ENCODE peak calls at places on chromosomes 7 and 10, in ten cellular contexts. T, S, F, A, W, X, I, G, R and O are unnamed samples.

GRCh38 chr10:3658766-3659165 is 126.2 kb downstream of the KLF6 start:
- DNase-seq in S (no peak), F (no peak), R (no peak), A (no peak), X (no peak), G (no peak), T (no peak), I (no peak), W (no peak), O (no peak)

GRCh38 chr10:10131984-10132383 is 885.7 kb upstream of the CELF2 start:
- DNase-seq in I (no peak), R (no peak), T (no peak), A (no peak), G (no peak), X (no peak), F (no peak), S (no peak), W (no peak), O (no peak)

GRCh38 chr10:44369296-44369695 is 15.6 kb downstream of the CXCL12 start:
- DNase-seq in R (no peak), X (no peak), S (no peak), W (no peak), T (no peak), A (peak; percentile 71), I (no peak), G (no peak), F (peak; percentile 42), O (no peak)

GRCh38 chr10:44932338-44933116 is 21.4 kb downstream of the TMEM72 start:
- DNase-seq in X (peak; percentile 73), G (peak; percentile 96), T (peak; percentile 90), W (peak; percentile 90), S (peak; percentile 94), A (peak; percentile 85), F (peak; percentile 81), I (peak; percentile 93), R (peak; percentile 69), O (peak; percentile 99)

GRCh38 chr10:128174581-128175559 is 48.6 kb upstream of the MKI67 start:
- DNase-seq in X (no peak), S (no peak), F (no peak), G (no peak), T (no peak), I (no peak), W (no peak), A (no peak), R (no peak), O (no peak)

GRCh38 chr7:74092964-74093339 is 9.3 kb downstream of the LIMK1 start:
- DNase-seq in F (peak; percentile 19), W (peak; percentile 60), A (peak; percentile 42), S (peak; percentile 71), I (peak; percentile 69), R (no peak), X (peak; percentile 67), T (peak; percentile 85), G (peak; percentile 88), O (peak; percentile 88)

GRCh38 chr10:29535012-29535777 is 99.6 kb downstream of the SVIL start:
- DNase-seq in T (no peak), X (peak; percentile 78), S (no peak), R (no peak), W (no peak), A (peak; percentile 90), F (peak; percentile 88), G (peak; percentile 69), I (peak; percentile 51), O (peak; percentile 80)

GRCh38 chr10:104642311-104643022 is 1.4 kb downstream of the SORCS3 start:
- DNase-seq in I (no peak), W (no peak), X (no peak), A (peak; percentile 67), F (no peak), R (no peak), G (no peak), T (no peak), S (no peak), O (peak; percentile 53)

GRCh38 chr10:88831709-88832108 is 19.9 kb downstream of the ANKRD22 start:
- DNase-seq in G (no peak), S (no peak), X (no peak), F (no peak), W (no peak), T (no peak), R (peak; percentile 73), A (no peak), I (no peak), O (no peak)

GRCh38 chr10:88830643-88831277 is 20.9 kb downstream of the ANKRD22 start:
- DNase-seq in W (no peak), R (no peak), I (no peak), S (no peak), X (no peak), G (no peak), F (no peak), T (no peak), A (no peak), O (no peak)

GRCh38 chr10:88833722-88834121 is 17.9 kb downstream of the ANKRD22 start:
- DNase-seq in X (no peak), T (peak; percentile 42), W (no peak), I (no peak), S (no peak), F (no peak), G (no peak), R (no peak), A (no peak), O (no peak)

GRCh38 chr10:88833156-88833555 is 18.5 kb downstream of the ANKRD22 start:
- DNase-seq in F (no peak), A (no peak), S (no peak), T (no peak), G (no peak), R (no peak), W (no peak), I (no peak), X (no peak), O (no peak)

GRCh38 chr10:88832376-88832775 is 19.3 kb downstream of the ANKRD22 start:
- DNase-seq in F (no peak), T (no peak), G (no peak), A (no peak), R (no peak), X (no peak), S (no peak), I (no peak), W (no peak), O (no peak)
- H3K4me3 ChIP-seq in F (no peak overlapping the region), T (no peak overlapping the region), G (no peak overlapping the region), A (no peak overlapping the region), R (no peak overlapping the region), X (no peak overlapping the region), S (no peak overlapping the region), I (no peak overlapping the region), W (no peak overlapping the region), O (no peak overlapping the region)

GRCh38 chr7:151451156-151451555 is 11.2 kb upstream of the CRYGN start:
- DNase-seq in W (peak; percentile 21), G (peak; percentile 48), F (no peak), T (no peak), S (no peak), A (no peak), X (no peak), R (no peak), I (no peak), O (no peak)

GRCh38 chr7:151449990-151450389 is 10.0 kb upstream of the CRYGN start:
- DNase-seq in S (no peak), X (no peak), A (no peak), I (no peak), G (no peak), W (peak; percentile 18), F (no peak), R (no peak), T (no peak), O (no peak)

GRCh38 chr7:151452680-151453325 is 12.9 kb upstream of the CRYGN start:
- DNase-seq in R (no peak), I (no peak), F (no peak), S (no peak), T (no peak), X (no peak), G (peak; percentile 18), W (peak; percentile 48), A (no peak), O (peak; percentile 37)

GRCh38 chr7:151452141-151452571 is 12.2 kb upstream of the CRYGN start:
- DNase-seq in I (no peak), T (no peak), W (peak; percentile 47), S (no peak), A (no peak), G (peak; percentile 57), R (no peak), X (peak; percentile 33), F (no peak), O (peak; percentile 26)

GRCh38 chr7:151451626-151452025 is 11.7 kb upstream of the CRYGN start:
- DNase-seq in T (no peak), X (no peak), F (no peak), G (peak; percentile 61), W (peak; percentile 25), R (no peak), S (no peak), A (no peak), I (no peak), O (no peak)
- H3K4me1 ChIP-seq in T (no peaks in the 10 kb centered on the region), X (peaks cover 2% of the 10 kb centered on the region), F (no peaks in the 10 kb centered on the region), G (peaks cover 5% of the 10 kb centered on the region), W (no peaks in the 10 kb centered on the region), R (peaks cover 7% of the 10 kb centered on the region), S (peaks cover 8% of the 10 kb centered on the region), A (no peaks in the 10 kb centered on the region), I (peaks cover 10% of the 10 kb centered on the region), O (no peaks in the 10 kb centered on the region)

GRCh38 chr7:50449881-50450690 is at the start of gene FIGNL1:
- DNase-seq in W (peak; percentile 87), A (peak; percentile 84), R (peak; percentile 83), S (peak; percentile 49), F (peak; percentile 68), G (peak; percentile 93), X (peak; percentile 75), T (peak; percentile 91), I (peak; percentile 82), O (peak; percentile 92)

GRCh38 chr7:50456371-50457123 is 6.4 kb upstream of the FIGNL1 start:
- DNase-seq in X (no peak), T (no peak), F (no peak), W (no peak), I (no peak), A (no peak), G (no peak), R (no peak), S (no peak), O (no peak)

GRCh38 chr7:50450691-50451051 is 521 bp upstream of the FIGNL1 start:
- DNase-seq in R (no peak), T (no peak), F (no peak), W (no peak), I (peak; percentile 23), G (peak; percentile 70), X (peak; percentile 12), S (no peak), A (peak; percentile 17), O (no peak)

GRCh38 chr7:50449501-50449880 is 659 bp downstream of the FIGNL1 start:
- DNase-seq in X (no peak), S (no peak), R (no peak), I (no peak), W (no peak), A (no peak), T (peak; percentile 29), G (no peak), F (no peak), O (no peak)

GRCh38 chr7:50454968-50455367 is 4.8 kb upstream of the FIGNL1 start:
- DNase-seq in G (no peak), I (no peak), S (no peak), R (no peak), W (no peak), A (no peak), F (no peak), X (no peak), T (no peak), O (no peak)
- H3K27ac ChIP-seq in G (no peak overlapping the region), I (no peak overlapping the region), S (no peak overlapping the region), R (no peak overlapping the region), W (no peak overlapping the region), A (no peak overlapping the region), F (no peak overlapping the region), X (no peak overlapping the region), T (no peak overlapping the region), O (no peak overlapping the region)

GRCh38 chr7:137838706-137839315 is 8.0 kb downstream of the DGKI start:
- DNase-seq in W (no peak), S (no peak), T (no peak), A (no peak), I (no peak), X (no peak), F (no peak), R (no peak), G (no peak), O (no peak)

GRCh38 chr7:137844690-137845425 is 1.9 kb downstream of the DGKI start:
- DNase-seq in X (no peak), R (no peak), G (no peak), I (no peak), F (no peak), S (no peak), A (no peak), T (no peak), W (no peak), O (no peak)

GRCh38 chr7:137835486-137836112 is 11.2 kb downstream of the DGKI start:
- DNase-seq in F (no peak), R (no peak), S (no peak), G (no peak), A (no peak), I (no peak), X (no peak), W (no peak), T (no peak), O (no peak)

GRCh38 chr7:137836113-137836509 is 10.7 kb downstream of the DGKI start:
- DNase-seq in F (peak; percentile 76), A (peak; percentile 38), S (no peak), G (no peak), W (no peak), R (no peak), T (no peak), X (no peak), I (no peak), O (no peak)

DNA sequence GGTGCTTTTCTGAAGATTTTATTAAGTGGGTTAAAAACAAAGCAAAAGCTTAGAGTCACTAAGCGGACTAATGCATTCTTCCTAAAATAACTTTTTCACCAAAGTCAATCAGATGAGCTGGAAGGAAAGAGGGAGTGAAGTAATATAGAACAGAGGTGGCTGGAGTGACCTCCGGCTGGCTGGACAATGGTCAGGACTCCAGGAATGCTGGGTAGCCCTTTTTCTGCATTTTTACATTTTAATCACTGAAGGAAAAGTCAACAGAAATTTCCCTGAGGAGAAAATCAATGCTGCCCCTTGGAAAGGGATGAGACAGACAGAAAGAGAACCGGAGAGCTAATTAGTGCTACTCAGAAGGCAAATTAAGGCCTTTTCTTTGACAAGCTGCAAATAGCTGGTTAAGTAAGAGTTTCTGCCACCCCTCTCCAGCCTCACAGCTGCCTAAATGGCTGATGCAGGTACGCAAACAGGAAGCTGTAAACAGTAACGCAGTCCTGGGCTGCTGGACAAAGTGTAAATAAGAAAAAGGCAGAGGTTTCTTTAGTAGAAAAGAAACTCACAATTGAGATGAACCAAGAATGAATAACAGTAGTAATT is 6.5 kb downstream of the DGKI start:
- DNase-seq in W (peak; percentile 64), A (no peak), X (no peak), S (no peak), R (no peak), I (no peak), F (no peak), G (no peak), T (no peak), O (no peak)
- H3K4me3 ChIP-seq in W (no peak overlapping the region), A (no peak overlapping the region), X (no peak overlapping the region), S (no peak overlapping the region), R (no peak overlapping the region), I (no peak overlapping the region), F (no peak overlapping the region), G (no peak overlapping the region), T (no peak overlapping the region), O (no peak overlapping the region)